ENCODE peak calls at places on chromosomes 4 and X, in six cellular contexts. T is naive thymus-derived CD8-positive, alpha-beta T cell; X is M059J; Z is stimulated activated CD8-positive, alpha-beta memory T cell treated with anti-CD3 and anti-CD28 coated beads, Interleukin-4, amount 100 ng/mL, for 4 hours; I is foreskin fibroblast; O is H9. G is an unnamed sample.

GRCh38 chr4:128303986-128304385 is 16.4 kb upstream of the PGRMC2 start:
- DNase-seq in T (no peak), X (no peak), Z (no peak), I (no peak), O (no peak), G (no peak)

GRCh38 chr4:6701371-6701770 is 7.7 kb downstream of the S100P start:
- DNase-seq in T (no peak), X (no peak), Z (no peak), I (no peak), O (peak; percentile 91), G (no peak)

GRCh38 chr4:154164931-154165839 is 326.4 kb downstream of the DCHS2 start:
- DNase-seq in T (no peak), X (peak; percentile 98), Z (no peak), I (peak; percentile 79), O (no peak), G (peak; percentile 99)

GRCh38 chr4:80360900-80361299 is 25.4 kb downstream of the CFAP299 start:
- DNase-seq in T (no peak), X (no peak), Z (no peak), I (peak; percentile 26), O (no peak), G (no peak)

GRCh38 chr4:185167205-185167604 is 24.1 kb downstream of the SLC25A4 start:
- DNase-seq in T (no peak), X (peak; percentile 16), Z (no peak), I (no peak), O (no peak), G (peak; percentile 13)

GRCh38 chr4:169115897-169116254 is 105.8 kb upstream of the CBR4 start:
- DNase-seq in T (no peak), X (peak; percentile 86), Z (no peak), I (peak; percentile 88), O (no peak), G (peak; percentile 97)

GRCh38 chr4:123443401-123444297 is 47.1 kb downstream of the SPRY1 start:
- DNase-seq in T (no peak), X (no peak), Z (no peak), I (no peak), O (no peak), G (no peak)

GRCh38 chr4:113474017-113474416 is 287.5 kb downstream of the CAMK2D start:
- DNase-seq in T (no peak), X (peak; percentile 74), Z (no peak), I (peak; percentile 79), O (no peak), G (peak; percentile 68)

GRCh38 chr4:89306486-89307184 is 965 bp downstream of the GPRIN3 start:
- DNase-seq in T (no peak), X (no peak), Z (no peak), I (no peak), O (no peak), G (no peak)

GRCh38 chr4:120808475-120809141 is 113.9 kb downstream of the PRDM5 start:
- DNase-seq in T (no peak), X (no peak), Z (no peak), I (no peak), O (no peak), G (no peak)

GRCh38 chr4:183444953-183445543 is 612 bp downstream of the CDKN2AIP start:
- DNase-seq in T (no peak), X (peak; percentile 48), Z (peak; percentile 2), I (no peak), O (no peak), G (peak; percentile 26)

GRCh38 chr4:131248314-131248713 is 1900.8 kb upstream of the PCDH10 start:
- DNase-seq in T (no peak), X (no peak), Z (no peak), I (no peak), O (no peak), G (no peak)

GRCh38 chr4:162770761-162771490 is 395.8 kb downstream of the NAF1 start:
- DNase-seq in T (no peak), X (no peak), Z (no peak), I (no peak), O (no peak), G (no peak)

GRCh38 chrX:154827624-154828408 is 6.6 kb downstream of the SMIM9 start:
- DNase-seq in T (no peak), X (no peak), Z (no peak), I (no peak), O (no peak), G (no peak)

GRCh38 chr4:16591867-16592266 is 306.6 kb downstream of the LDB2 start:
- DNase-seq in T (no peak), X (no peak), Z (no peak), I (no peak), O (no peak), G (no peak)

GRCh38 chr4:82431026-82431745 is 796 bp downstream of the ENOPH1 start:
- DNase-seq in T (peak; percentile 69), X (no peak), Z (peak; percentile 5), I (no peak), O (peak; percentile 42), G (no peak)

GRCh38 chr4:40848981-40849380 is 99.2 kb downstream of the NSUN7 start:
- DNase-seq in T (no peak), X (no peak), Z (no peak), I (peak; percentile 10), O (no peak), G (peak; percentile 17)

GRCh38 chr4:151324449-151325319 is 721 bp downstream of the SH3D19 start:
- DNase-seq in T (no peak), X (peak; percentile 89), Z (no peak), I (peak; percentile 66), O (peak; percentile 79), G (peak; percentile 69)

GRCh38 chrX:131262738-131263679 is 26.1 kb downstream of the IGSF1 start:
- DNase-seq in T (no peak), X (peak; percentile 25), Z (no peak), I (no peak), O (peak; percentile 69), G (peak; percentile 39)

GRCh38 chr4:159390648-159391047 is 287.8 kb downstream of the RAPGEF2 start:
- DNase-seq in T (no peak), X (peak; percentile 99), Z (no peak), I (peak; percentile 84), O (no peak), G (peak; percentile 98)

GRCh38 chrX:106917830-106918500 is 2.2 kb upstream of the CLDN2 start:
- DNase-seq in T (no peak), X (peak; percentile 94), Z (no peak), I (peak; percentile 68), O (no peak), G (peak; percentile 95)

GRCh38 chr4:15778191-15778741 is at the start of gene CD38:
- DNase-seq in T (no peak), X (peak; percentile 24), Z (no peak), I (peak; percentile 8), O (peak; percentile 60), G (no peak)

GRCh38 chrX:113675278-113675677 is 834.6 kb upstream of the AMOT start:
- DNase-seq in T (no peak), X (peak; percentile 2), Z (no peak), I (no peak), O (no peak), G (no peak)

GRCh38 chr4:123398803-123399637 is 2.4 kb downstream of the SPRY1 start:
- DNase-seq in T (peak; percentile 70), X (peak; percentile 56), Z (no peak), I (peak; percentile 62), O (peak; percentile 45), G (no peak)

GRCh38 chr4:60683953-60684352 is 516.2 kb upstream of the ADGRL3 start:
- DNase-seq in T (no peak), X (peak; percentile 17), Z (no peak), I (peak; percentile 60), O (no peak), G (peak; percentile 35)

GRCh38 chr4:169103966-169104412 is 93.9 kb upstream of the CBR4 start:
- DNase-seq in T (no peak), X (peak; percentile 87), Z (no peak), I (no peak), O (peak; percentile 77), G (peak; percentile 8)

GRCh38 chr4:126242679-126243390 is 928.1 kb downstream of the FAT4 start:
- DNase-seq in T (no peak), X (peak; percentile 8), Z (no peak), I (no peak), O (no peak), G (no peak)

GRCh38 chrX:24513416-24513815 is 48.3 kb downstream of the PDK3 start:
- DNase-seq in T (no peak), X (no peak), Z (no peak), I (no peak), O (no peak), G (no peak)

GRCh38 chrX:131237363-131237762 is 51.7 kb downstream of the IGSF1 start:
- DNase-seq in T (no peak), X (no peak), Z (no peak), I (no peak), O (no peak), G (no peak)

GRCh38 chrX:22577181-22577580 is 304.5 kb downstream of the CBLL2 start:
- DNase-seq in T (no peak), X (peak; percentile 37), Z (no peak), I (peak; percentile 18), O (no peak), G (peak; percentile 57)

GRCh38 chr4:108135549-108136209 is 33.1 kb downstream of the LEF1 start:
- DNase-seq in T (no peak), X (no peak), Z (no peak), I (no peak), O (peak; percentile 86), G (no peak)

GRCh38 chr4:41438564-41438963 is 99.4 kb upstream of the LIMCH1 start:
- DNase-seq in T (no peak), X (no peak), Z (no peak), I (peak; percentile 31), O (no peak), G (no peak)

GRCh38 chrX:132651411-132652086 is 162.7 kb upstream of the MBNL3 start:
- DNase-seq in T (no peak), X (no peak), Z (no peak), I (no peak), O (no peak), G (peak; percentile 7)

GRCh38 chr4:56757270-56757746 is 64.2 kb downstream of the SPINK2 start:
- DNase-seq in T (no peak), X (peak; percentile 77), Z (no peak), I (peak; percentile 68), O (no peak), G (peak; percentile 88)

GRCh38 chr4:174521800-174522182 is 497 bp downstream of the HPGD start:
- DNase-seq in T (no peak), X (peak; percentile 25), Z (no peak), I (no peak), O (peak; percentile 35), G (peak; percentile 25)

GRCh38 chrX:7169627-7170026 is 21.7 kb upstream of the PUDP start:
- DNase-seq in T (no peak), X (no peak), Z (no peak), I (no peak), O (no peak), G (no peak)

G was measured in HT1080.